ENCODE peak calls at places on chromosome 13, in nine cellular contexts. I, G, S, N, V, F, B, Y and J are unnamed samples.

GRCh38 chr13:114049026-114049425 is 75.2 kb upstream of the C13orf46 start:
- DNase-seq in F (no peak), I (no peak), S (no peak), Y (no peak), V (no peak), B (no peak), G (no peak), N (no peak), J (no peak)

GRCh38 chr13:101623469-101624209 is 171.2 kb downstream of the ITGBL1 start:
- DNase-seq in S (peak), G (no peak), B (no peak), N (no peak), F (peak), V (peak), I (no peak), Y (no peak), J (no peak)

GRCh38 chr13:23020246-23020843 is 160.4 kb upstream of the SGCG start:
- DNase-seq in I (peak), V (peak), S (peak), B (peak), F (peak), Y (peak), N (peak), G (peak), J (peak)

GRCh38 chr13:40275636-40276035 is 390.8 kb downstream of the FOXO1 start:
- DNase-seq in B (no peak), N (no peak), I (no peak), V (peak), F (peak), Y (no peak), G (no peak), S (peak), J (no peak)

GRCh38 chr13:74026753-74027152 is 107.5 kb downstream of the KLF12 start:
- DNase-seq in F (peak), I (no peak), Y (no peak), G (no peak), V (no peak), B (no peak), S (peak), N (no peak), J (no peak)

GRCh38 chr13:59176775-59177174 is 987.0 kb downstream of the DIAPH3 start:
- DNase-seq in Y (no peak), G (no peak), B (no peak), F (no peak), S (no peak), V (no peak), N (no peak), I (no peak), J (no peak)

GRCh38 chr13:97030705-97031452 is 36.6 kb upstream of the OXGR1 start:
- DNase-seq in I (no peak), Y (no peak), N (no peak), V (peak), S (peak), G (no peak), B (peak), F (peak), J (no peak)

GRCh38 chr13:60182907-60183306 is 19.2 kb upstream of the DIAPH3 start:
- DNase-seq in V (no peak), G (no peak), N (no peak), S (no peak), F (no peak), B (no peak), Y (no peak), I (no peak), J (no peak)

GRCh38 chr13:59425211-59425721 is 738.5 kb downstream of the DIAPH3 start:
- DNase-seq in V (peak), B (no peak), G (no peak), I (no peak), N (no peak), Y (no peak), S (peak), F (peak), J (no peak)

GRCh38 chr13:36919833-36920611 is at the start of gene SMAD9:
- DNase-seq in F (peak), V (peak), I (peak), Y (peak), S (peak), B (peak), G (no peak), N (peak), J (no peak)

GRCh38 chr13:98751397-98752110 is 918 bp downstream of the SLC15A1 start:
- DNase-seq in S (peak), V (peak), F (no peak), B (peak), N (no peak), I (no peak), G (no peak), Y (no peak), J (no peak)

GRCh38 chr13:50116430-50116973 is 101.3 kb downstream of the KCNRG start:
- DNase-seq in B (no peak), V (peak), N (no peak), I (no peak), G (no peak), S (no peak), F (no peak), Y (no peak), J (no peak)

GRCh38 chr13:46622918-46623256 is 69.9 kb downstream of the LRCH1 start:
- DNase-seq in B (no peak), F (no peak), N (no peak), Y (peak), S (peak), I (no peak), V (peak), G (peak), J (peak)

GRCh38 chr13:102020611-102021216 is 381.1 kb downstream of the FGF14 start:
- DNase-seq in Y (no peak), I (no peak), B (no peak), G (no peak), N (no peak), F (peak), S (peak), V (peak), J (no peak)

GRCh38 chr13:107170270-107170931 is 602.5 kb upstream of the ARGLU1 start:
- DNase-seq in F (no peak), G (no peak), I (no peak), Y (no peak), N (no peak), B (no peak), V (no peak), S (no peak), J (no peak)

GRCh38 chr13:55673910-55674309 is 1466.8 kb upstream of the PRR20A start:
- DNase-seq in N (no peak), V (no peak), Y (no peak), G (no peak), F (no peak), B (no peak), I (no peak), S (no peak), J (no peak)

GRCh38 chr13:109151255-109151654 is 521.8 kb downstream of the MYO16 start:
- DNase-seq in I (no peak), B (no peak), N (no peak), S (peak), Y (no peak), G (no peak), V (no peak), F (no peak), J (no peak)

GRCh38 chr13:31053098-31053497 is 108.6 kb downstream of the HSPH1 start:
- DNase-seq in S (peak), I (no peak), F (peak), B (no peak), Y (no peak), V (peak), G (no peak), N (no peak), J (peak)

GRCh38 chr13:95948646-95949045 is 104.6 kb downstream of the UGGT2 start:
- DNase-seq in S (peak), V (peak), F (peak), Y (no peak), I (no peak), G (peak), N (no peak), B (no peak), J (no peak)

GRCh38 chr13:43333176-43333575 is 309.8 kb downstream of the DNAJC15 start:
- DNase-seq in F (no peak), V (no peak), B (no peak), S (no peak), I (no peak), Y (no peak), N (no peak), G (no peak), J (no peak)

GRCh38 chr13:80339841-80340642 is 884 bp downstream of the SPRY2 start:
- DNase-seq in V (peak), Y (peak), F (peak), G (no peak), I (no peak), B (peak), N (peak), S (peak), J (no peak)

GRCh38 chr13:80339578-80339840 is 1.4 kb downstream of the SPRY2 start:
- DNase-seq in Y (no peak), I (no peak), N (no peak), S (no peak), V (no peak), B (peak), G (no peak), F (peak), J (no peak)

GRCh38 chr13:80337706-80338105 is 3.2 kb downstream of the SPRY2 start:
- DNase-seq in F (no peak), I (no peak), N (no peak), S (no peak), B (no peak), G (no peak), V (peak), Y (no peak), J (no peak)

GRCh38 chr13:80340643-80341097 is 256 bp downstream of the SPRY2 start:
- DNase-seq in G (no peak), S (peak), F (peak), N (no peak), V (peak), B (no peak), Y (no peak), I (no peak), J (no peak)

DNA sequence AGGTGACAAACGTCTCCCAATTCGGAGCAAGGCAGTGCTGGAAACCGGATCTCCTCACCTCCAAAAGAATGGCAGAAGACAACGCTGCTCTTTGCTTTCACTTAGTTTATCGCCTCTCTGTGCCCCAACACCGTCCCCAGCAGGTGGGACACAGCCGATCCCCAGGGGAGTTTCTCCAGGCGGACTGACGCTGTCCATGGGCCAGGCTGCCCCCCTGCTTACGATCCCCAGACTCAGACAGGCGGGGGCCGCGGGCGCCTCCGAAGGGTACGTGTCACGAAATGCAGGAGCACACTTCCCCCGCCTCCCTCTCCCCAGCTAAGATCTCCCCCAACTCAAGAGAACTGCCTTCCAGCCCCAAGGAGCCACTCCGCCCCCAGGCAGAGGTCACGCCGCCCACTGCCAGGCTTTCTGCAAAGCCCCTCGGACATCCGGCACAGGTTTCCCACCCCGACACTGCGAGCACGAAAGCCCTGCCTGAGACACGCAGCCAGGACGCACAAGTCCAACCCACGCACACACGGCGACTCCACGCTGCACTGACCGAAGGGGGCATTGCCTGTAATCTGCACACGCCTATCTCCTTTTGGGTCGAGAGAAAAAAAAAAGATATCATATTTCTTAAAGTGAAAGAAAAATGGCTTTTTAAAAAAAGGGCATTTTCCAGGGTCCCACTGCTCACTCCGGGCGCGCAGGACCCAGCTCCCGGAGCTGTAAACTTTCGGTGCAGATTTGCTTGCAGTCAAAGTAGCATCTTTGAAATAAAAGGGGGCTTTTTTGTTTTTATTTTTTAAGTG is 1.9 kb downstream of the SPRY2 start:
- DNase-seq in G (no peak), S (peak), F (peak), I (peak), V (peak), B (peak), Y (peak), N (peak), J (no peak)
- H3K4me3 ChIP-seq in G (peak), S (peak), F (peak), I (peak), V (peak), B (peak), Y (peak), N (peak), J (peak)

GRCh38 chr13:89568746-89569145 is 1778.7 kb upstream of the MIR17HG start:
- DNase-seq in B (no peak), G (no peak), Y (no peak), N (no peak), I (no peak), S (no peak), V (no peak), F (no peak), J (no peak)

GRCh38 chr13:89567025-89567424 is 1780.5 kb upstream of the MIR17HG start:
- DNase-seq in Y (no peak), N (no peak), B (no peak), I (no peak), V (no peak), S (no peak), G (no peak), F (no peak), J (no peak)

GRCh38 chr13:89565711-89566110 is 1781.8 kb upstream of the MIR17HG start:
- DNase-seq in F (no peak), Y (no peak), G (no peak), B (no peak), V (no peak), I (no peak), S (no peak), N (no peak), J (no peak)

GRCh38 chr13:89571676-89572075 is 1775.8 kb upstream of the MIR17HG start:
- DNase-seq in V (no peak), F (no peak), Y (no peak), N (no peak), B (no peak), I (no peak), G (no peak), S (no peak), J (no peak)

DNA sequence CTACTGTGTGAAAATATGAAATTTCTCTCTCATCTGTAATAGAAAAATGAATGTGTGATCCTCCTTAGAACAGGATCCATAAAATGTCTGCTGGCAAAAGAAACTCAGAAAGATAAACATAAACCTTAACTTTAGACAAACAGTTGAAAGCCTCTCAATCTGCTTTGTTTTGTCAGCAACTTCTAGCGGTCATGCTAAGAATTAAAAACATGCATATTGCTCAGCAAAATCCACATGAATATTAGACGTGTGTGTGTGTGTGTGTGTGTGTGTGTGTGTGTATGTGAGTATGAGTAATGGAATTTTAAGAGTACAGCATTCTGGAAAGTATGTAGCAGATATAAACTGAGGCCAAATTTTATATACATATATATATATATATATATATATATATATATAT is 1779.2 kb upstream of the MIR17HG start:
- DNase-seq in F (peak), G (no peak), B (no peak), N (no peak), Y (no peak), I (no peak), V (no peak), S (peak), J (no peak)
- TF ChIP-seq CTCF in F (no peak), G (no peak), B (no peak), N (no peak), Y (no peak), I (no peak), V (no peak), S (no peak), J (no peak)

DNA sequence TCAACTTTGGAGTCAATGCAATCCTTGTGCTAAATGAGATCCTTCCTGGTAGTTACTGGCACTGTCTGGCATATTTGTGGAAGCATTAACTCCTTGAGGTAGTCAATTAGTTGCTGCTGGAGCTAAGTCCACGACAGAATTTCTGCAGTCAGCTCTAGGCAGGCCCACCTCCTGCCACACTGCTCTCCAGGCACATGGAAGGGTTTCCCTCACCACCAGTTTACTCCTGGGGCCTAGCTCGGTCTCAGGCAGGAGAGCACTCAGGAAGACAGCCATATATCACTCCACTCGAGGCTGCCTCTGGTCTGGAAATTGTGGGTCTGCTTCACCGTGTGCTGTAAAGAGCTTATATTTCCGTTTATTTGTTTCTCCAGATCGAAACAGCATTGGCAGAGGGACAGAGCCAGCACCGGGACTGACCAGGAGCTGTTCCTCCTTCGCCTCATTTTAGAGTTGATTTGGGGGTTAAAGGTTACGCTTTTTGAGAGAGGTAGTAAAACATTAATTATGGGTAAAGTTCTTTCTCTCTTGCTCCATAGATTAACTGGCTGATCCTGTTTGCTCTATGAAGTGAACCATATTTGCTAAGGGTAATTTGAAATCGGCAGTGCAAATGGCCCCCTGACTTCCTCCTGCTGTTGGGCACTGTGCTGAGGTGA is 20.6 kb upstream of the GTF3A start:
- DNase-seq in Y (no peak), B (no peak), F (no peak), V (no peak), I (no peak), S (no peak), G (no peak), N (no peak), J (no peak)
- H3K4me3 ChIP-seq in Y (no peak), B (no peak), F (no peak), V (no peak), I (no peak), S (no peak), G (no peak), N (no peak), J (no peak)

GRCh38 chr13:94548382-94549240 is 47.3 kb downstream of the TGDS start:
- DNase-seq in I (peak), V (peak), F (no peak), S (peak), N (peak), B (peak), G (no peak), Y (peak), J (peak)
- TF ChIP-seq CTCF in I (no peak), V (peak), F (peak), S (peak), N (no peak), B (peak), G (no peak), Y (no peak), J (peak)

DNA sequence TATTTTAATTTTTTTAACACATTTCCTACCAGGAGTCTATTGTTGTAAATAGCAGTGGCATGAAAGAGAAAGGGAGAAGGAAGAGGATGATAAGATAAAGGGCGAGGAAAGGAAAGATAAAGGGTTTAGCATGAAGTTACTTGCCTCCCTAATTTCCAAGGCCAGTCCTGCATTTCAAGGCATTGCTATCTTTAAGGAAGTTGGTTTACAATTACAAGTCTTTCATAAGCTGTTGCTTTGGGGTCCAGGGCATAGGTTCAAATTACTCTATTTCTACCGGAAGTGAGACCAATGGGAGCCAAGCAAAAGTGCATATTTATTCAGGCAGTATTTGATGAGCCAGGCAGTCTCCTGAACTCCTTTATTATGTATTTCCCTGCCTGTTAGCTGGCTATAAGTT is 27.7 kb upstream of the UBL3 start:
- DNase-seq in F (no peak), B (no peak), G (no peak), V (no peak), S (peak), I (no peak), Y (no peak), N (no peak), J (no peak)
- H3K4me3 ChIP-seq in F (no peak), B (no peak), G (no peak), V (no peak), S (no peak), I (no peak), Y (no peak), N (no peak), J (no peak)

DNA sequence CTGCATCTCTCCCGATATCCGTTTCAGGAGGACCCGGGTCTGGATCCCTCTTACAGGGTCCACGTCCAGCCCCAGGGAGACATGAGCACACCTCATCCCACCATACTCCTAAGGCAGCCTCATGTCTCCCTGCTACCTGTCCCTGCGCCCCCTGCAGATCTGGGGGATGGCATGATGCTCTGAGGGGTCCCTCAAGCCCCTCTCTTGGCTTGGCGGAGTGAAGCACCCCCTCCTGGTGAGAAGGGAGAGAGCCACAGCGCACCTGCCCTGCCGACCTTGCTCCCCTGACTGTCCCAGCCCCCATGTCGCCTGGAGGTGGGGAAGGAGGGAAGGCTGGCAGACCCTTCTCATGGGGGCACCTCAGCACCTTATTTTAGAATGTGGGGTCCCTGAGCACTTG is 21.5 kb upstream of the ARHGEF7 start:
- DNase-seq in V (no peak), Y (no peak), I (no peak), S (no peak), G (no peak), F (no peak), N (no peak), B (no peak), J (no peak)
- TF ChIP-seq CTCF in V (no peak), Y (no peak), I (no peak), S (no peak), G (no peak), F (peak), N (no peak), B (no peak), J (no peak)

DNA sequence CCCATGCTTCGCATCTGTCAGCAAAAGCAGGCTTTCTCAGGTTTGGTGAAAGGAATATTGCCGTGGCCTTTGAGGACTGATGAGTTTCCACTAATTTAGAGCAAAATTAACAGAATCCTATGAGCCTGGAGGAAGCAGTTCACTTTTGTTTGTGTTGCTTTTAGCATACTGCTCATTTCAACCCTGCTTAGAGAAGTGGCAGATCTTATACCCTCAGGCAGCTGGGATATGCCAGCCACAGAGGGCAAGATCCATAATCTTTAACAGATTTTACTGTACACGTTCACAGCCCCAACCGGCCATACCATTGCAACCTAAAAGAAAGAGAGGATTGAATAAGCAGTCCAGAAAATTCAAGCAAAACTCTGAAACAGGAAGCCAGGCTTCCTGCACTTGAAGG is 60.5 kb downstream of the COL4A2 start:
- DNase-seq in Y (no peak), V (no peak), G (no peak), I (no peak), N (no peak), S (no peak), F (no peak), B (no peak), J (no peak)
- H3K4me3 ChIP-seq in Y (no peak), V (no peak), G (no peak), I (no peak), N (no peak), S (no peak), F (no peak), B (no peak), J (no peak)

GRCh38 chr13:67277581-67277980 is 47.4 kb upstream of the PCDH9 start:
- DNase-seq in Y (no peak), G (no peak), F (no peak), S (no peak), N (no peak), I (no peak), B (no peak), V (no peak), J (no peak)

GRCh38 chr13:67278230-67278629 is 48.1 kb upstream of the PCDH9 start:
- DNase-seq in V (peak), G (no peak), N (no peak), S (peak), F (peak), I (no peak), Y (no peak), B (no peak), J (no peak)

GRCh38 chr13:67273001-67273400 is 42.9 kb upstream of the PCDH9 start:
- DNase-seq in F (no peak), Y (no peak), S (peak), V (peak), B (no peak), I (no peak), N (no peak), G (no peak), J (no peak)

GRCh38 chr13:67275351-67275989 is 45.3 kb upstream of the PCDH9 start:
- DNase-seq in B (no peak), S (no peak), G (no peak), Y (no peak), F (no peak), I (no peak), V (no peak), N (no peak), J (no peak)
- TF ChIP-seq CTCF in B (no peak), S (no peak), G (no peak), Y (no peak), F (no peak), I (no peak), V (no peak), N (no peak), J (no peak)